ENCODE peak calls at places on chromosomes 3 and 15, in five cellular contexts. Y, B, X, J and K are unnamed samples.

GRCh38 chr3:132788299-132788698 is 66.1 kb upstream of the NPHP3 start:
- DNase-seq in B (no peak), X (no peak), Y (no peak), J (peak), K (peak)

GRCh38 chr3:164864454-164864853 is 213.8 kb downstream of the SI start:
- DNase-seq in X (no peak), B (no peak), J (no peak), Y (no peak), K (no peak)

GRCh38 chr15:99472416-99473145 is 93.2 kb upstream of the MEF2A start:
- DNase-seq in X (no peak), J (no peak), B (no peak), Y (no peak), K (no peak)

GRCh38 chr3:110420158-110420641 is 651.4 kb upstream of the NECTIN3 start:
- DNase-seq in J (peak), X (no peak), Y (no peak), B (no peak), K (no peak)

GRCh38 chr3:161851941-161852566 is 355.4 kb downstream of the OTOL1 start:
- DNase-seq in Y (no peak), B (no peak), J (peak), X (no peak), K (peak)

GRCh38 chr3:20023663-20024417 is 11.8 kb upstream of the PP2D1 start:
- DNase-seq in J (no peak), Y (no peak), B (no peak), X (no peak), K (no peak)

GRCh38 chr15:91866971-91867372 is 13.5 kb downstream of the SLCO3A1 start:
- DNase-seq in B (peak), X (no peak), J (peak), Y (no peak), K (peak)

GRCh38 chr15:27853624-27854455 is 245.3 kb downstream of the OCA2 start:
- DNase-seq in Y (no peak), X (no peak), J (peak), B (no peak), K (peak)

GRCh38 chr3:5400959-5401358 is 213.5 kb downstream of the EDEM1 start:
- DNase-seq in B (no peak), J (no peak), X (no peak), Y (no peak), K (no peak)

GRCh38 chr3:142886021-142886420 is 2.9 kb downstream of the PCOLCE2 start:
- DNase-seq in X (no peak), B (no peak), J (no peak), Y (no peak), K (no peak)